ENCODE peak calls at places on chromosome 12, in four cellular contexts. E, K, O and T are unnamed samples.

GRCh38 chr12:127245009-127245408 is 1022.0 kb upstream of the TMEM132C start:
- DNase-seq in E (no peak), K (no peak), O (no peak), T (no peak)

GRCh38 chr12:47820631-47821345 is 1.1 kb upstream of the HDAC7 start:
- DNase-seq in E (peak), K (peak), O (no peak), T (peak)

GRCh38 chr12:107461222-107461980 is 224.2 kb upstream of the PWP1 start:
- DNase-seq in E (peak), K (no peak), O (no peak), T (no peak)

GRCh38 chr12:27260746-27261145 is 16.7 kb downstream of the STK38L start:
- DNase-seq in E (no peak), K (no peak), O (no peak), T (no peak)

GRCh38 chr12:70535896-70536374 is 101.3 kb downstream of the PTPRB start:
- DNase-seq in E (no peak), K (no peak), O (no peak), T (no peak)

GRCh38 chr12:86249276-86249675 is 6.9 kb downstream of the MGAT4C start:
- DNase-seq in E (no peak), K (no peak), O (no peak), T (no peak)

GRCh38 chr12:92075425-92075891 is 70.2 kb downstream of the BTG1 start:
- DNase-seq in E (no peak), K (no peak), O (no peak), T (no peak)

GRCh38 chr12:128267651-128268347 is 829 bp downstream of the TMEM132C start:
- DNase-seq in E (no peak), K (no peak), O (no peak), T (peak)

GRCh38 chr12:24838531-24838950 is 110.4 kb downstream of the BCAT1 start:
- DNase-seq in E (no peak), K (peak), O (peak), T (no peak)

GRCh38 chr12:69024413-69024812 is 91.4 kb upstream of the CPM start:
- DNase-seq in E (peak), K (peak), O (no peak), T (no peak)

GRCh38 chr12:76634074-76634570 is 74.6 kb upstream of the OSBPL8 start:
- DNase-seq in E (no peak), K (no peak), O (no peak), T (no peak)

GRCh38 chr12:46455648-46456352 is 83.2 kb upstream of the SLC38A2 start:
- DNase-seq in E (no peak), K (no peak), O (no peak), T (no peak)

GRCh38 chr12:92141585-92142244 is 3.9 kb downstream of the BTG1 start:
- DNase-seq in E (no peak), K (no peak), O (no peak), T (no peak)

GRCh38 chr12:127125607-127126259 is 1141.2 kb upstream of the TMEM132C start:
- DNase-seq in E (peak), K (no peak), O (no peak), T (peak)

GRCh38 chr12:93344876-93345275 is 32.8 kb upstream of the NUDT4 start:
- DNase-seq in E (no peak), K (no peak), O (no peak), T (no peak)

GRCh38 chr12:7129647-7130536 is at the start of gene CLSTN3:
- DNase-seq in E (peak), K (peak), O (peak), T (peak)

GRCh38 chr12:105322070-105322469 is 8.4 kb upstream of the C12orf75 start:
- DNase-seq in E (no peak), K (peak), O (no peak), T (no peak)

GRCh38 chr12:124422570-124423523 is 128.0 kb downstream of the RFLNA start:
- DNase-seq in E (peak), K (peak), O (no peak), T (peak)

GRCh38 chr12:93569301-93569655 is 3.2 kb upstream of the SOCS2 start:
- DNase-seq in E (peak), K (no peak), O (peak), T (no peak)

GRCh38 chr12:6822461-6823135 is 977 bp downstream of the GPR162 start:
- DNase-seq in E (no peak), K (no peak), O (no peak), T (no peak)

GRCh38 chr12:110669193-110669502 is 19.8 kb downstream of the HVCN1 start:
- DNase-seq in E (no peak), K (no peak), O (peak), T (no peak)

GRCh38 chr12:59699408-59700144 is 103.7 kb downstream of the SLC16A7 start:
- DNase-seq in E (no peak), K (no peak), O (no peak), T (no peak)

GRCh38 chr12:118727967-118728366 is 253.4 kb upstream of the SRRM4 start:
- DNase-seq in E (no peak), K (no peak), O (no peak), T (no peak)

GRCh38 chr12:32737715-32738114 is 18.0 kb downstream of the YARS2 start:
- DNase-seq in E (no peak), K (no peak), O (no peak), T (no peak)

GRCh38 chr12:49720214-49720613 is 13.0 kb upstream of the FMNL3 start:
- DNase-seq in E (no peak), K (no peak), O (no peak), T (no peak)

GRCh38 chr12:111792155-111792876 is 25.6 kb downstream of the ALDH2 start:
- DNase-seq in E (peak), K (no peak), O (no peak), T (no peak)

GRCh38 chr12:14567311-14568195 is at the start of gene PLBD1:
- DNase-seq in E (no peak), K (peak), O (peak), T (peak)

GRCh38 chr12:96334502-96334901 is 65.7 kb downstream of the CDK17 start:
- DNase-seq in E (no peak), K (no peak), O (no peak), T (no peak)

GRCh38 chr12:54377797-54378515 is 6.6 kb downstream of the ZNF385A start:
- DNase-seq in E (no peak), K (no peak), O (no peak), T (no peak)

GRCh38 chr12:49777800-49778748 is 36.7 kb downstream of the TMBIM6 start:
- DNase-seq in E (peak), K (no peak), O (peak), T (peak)

GRCh38 chr12:91565246-91565645 is 382.6 kb upstream of the DCN start:
- DNase-seq in E (no peak), K (no peak), O (no peak), T (no peak)

GRCh38 chr12:30985814-30986452 is 59.4 kb downstream of the TSPAN11 start:
- DNase-seq in E (peak), K (peak), O (peak), T (peak)

GRCh38 chr12:12333407-12333831 is 16.6 kb downstream of the MANSC1 start:
- DNase-seq in E (no peak), K (no peak), O (no peak), T (no peak)